ENCODE peak calls at places on chromosomes 5 and 9, in six cellular contexts. M is stimulated activated CD4-positive, alpha-beta T cell treated with anti-CD3 and anti-CD28 coated beads, Interleukin-1b, Interleukin-23, amount 100 ng/mL, for 1 hour; K is DMS153; S is posterior vena cava; V is activated gamma-delta T cell treated with Interleukin-2 at 50 U/mL for 16 hours; Y is brain pericyte. H is an unnamed sample.

GRCh38 chr5:171313481-171314206 is 4.6 kb downstream of the TLX3 start:
- DNase-seq in M (no peak), K (no peak), S (no peak), Y (no peak), V (no peak), H (no peak)

GRCh38 chr5:149423287-149424268 is 44.5 kb upstream of the IL17B start:
- DNase-seq in K (no peak), S (no peak), V (no peak), M (no peak), Y (no peak), H (no peak)

GRCh38 chr9:4837126-4837767 is 44.5 kb downstream of the RCL1 start:
- DNase-seq in K (no peak), S (no peak), M (no peak), V (no peak), Y (no peak), H (no peak)

GRCh38 chr5:2856206-2856605 is 104.7 kb upstream of the IRX2 start:
- DNase-seq in M (no peak), S (no peak), V (no peak), K (no peak), Y (no peak), H (no peak)

GRCh38 chr9:114131808-114132549 is 23.4 kb upstream of the COL27A1 start:
- DNase-seq in V (no peak), K (no peak), S (no peak), Y (no peak), M (no peak), H (no peak)

GRCh38 chr9:74804018-74804385 is 83.7 kb downstream of the TRPM6 start:
- DNase-seq in M (no peak), Y (no peak), K (no peak), V (no peak), S (no peak), H (no peak)

GRCh38 chr5:67963789-67964519 is 251.6 kb upstream of the PIK3R1 start:
- DNase-seq in K (no peak), Y (no peak), V (no peak), M (no peak), S (no peak), H (no peak)

GRCh38 chr9:112037281-112038016 is 137.6 kb downstream of the SUSD1 start:
- DNase-seq in M (peak; percentile 30), S (no peak), K (no peak), Y (no peak), V (peak; percentile 65), H (no peak)

GRCh38 chr9:130128251-130128650 is 44.0 kb upstream of the NCS1 start:
- DNase-seq in K (no peak), Y (no peak), S (no peak), M (peak; percentile 50), V (peak; percentile 77), H (no peak)

GRCh38 chr5:135980650-135981049 is 25.9 kb upstream of the LECT2 start:
- DNase-seq in Y (no peak), V (no peak), M (no peak), K (no peak), S (no peak), H (no peak)

GRCh38 chr5:19928556-19929421 is 59.2 kb downstream of the CDH18 start:
- DNase-seq in Y (peak; percentile 36), K (peak; percentile 70), V (no peak), S (no peak), M (no peak), H (no peak)

GRCh38 chr5:82405166-82405565 is 127.0 kb upstream of the RPS23 start:
- DNase-seq in M (no peak), Y (no peak), S (no peak), K (no peak), V (no peak), H (no peak)

GRCh38 chr5:172437445-172438303 is 16.7 kb downstream of the SH3PXD2B start:
- DNase-seq in V (no peak), Y (no peak), M (no peak), S (peak; percentile 93), K (peak; percentile 89), H (no peak)

GRCh38 chr9:136023401-136024225 is 62.4 kb upstream of the UBAC1 start:
- DNase-seq in K (no peak), Y (no peak), V (no peak), S (peak; percentile 88), M (no peak), H (no peak)

GRCh38 chr5:68554566-68555279 is 339.2 kb downstream of the PIK3R1 start:
- DNase-seq in K (no peak), V (no peak), Y (no peak), S (peak; percentile 95), M (no peak), H (no peak)

GRCh38 chr5:149445343-149445738 is 66.2 kb upstream of the IL17B start:
- DNase-seq in Y (no peak), S (no peak), M (no peak), V (no peak), K (no peak), H (no peak)

GRCh38 chr5:71740015-71740753 is 21.1 kb downstream of the CARTPT start:
- DNase-seq in Y (no peak), M (no peak), S (no peak), K (no peak), V (no peak), H (no peak)

GRCh38 chr5:174418809-174419522 is 305.4 kb upstream of the MSX2 start:
- DNase-seq in K (no peak), V (no peak), M (no peak), S (no peak), Y (no peak), H (no peak)

GRCh38 chr5:76303917-76304316 is 99.2 kb upstream of the IQGAP2 start:
- DNase-seq in S (no peak), V (peak; percentile 16), K (peak; percentile 82), M (no peak), Y (no peak), H (no peak)

GRCh38 chr9:89732295-89732951 is 127.6 kb downstream of the GADD45G start:
- DNase-seq in M (no peak), K (peak; percentile 33), Y (no peak), S (peak; percentile 31), V (no peak), H (no peak)

GRCh38 chr5:172420215-172420934 is 34.0 kb downstream of the SH3PXD2B start:
- DNase-seq in S (peak; percentile 43), K (peak; percentile 76), V (no peak), M (no peak), Y (no peak), H (no peak)

H was measured in smooth muscle cell of the brain vasculature.